ENCODE peak calls at places on chromosome 15, in eight cellular contexts. N is B cell, J is fibroblast of lung, O is Caco-2, X is progenitor cell of endocrine pancreas, K is Calu3, B is endothelial cell, A is WTC11. P is an unnamed sample.

GRCh38 chr15:87401986-87402385 is 854.6 kb downstream of the NTRK3 start:
- DNase-seq in N (no peak), J (no peak), O (no peak), X (no peak), K (no peak), B (no peak), A (peak), P (no peak)

GRCh38 chr15:89780601-89781000 is 4.5 kb downstream of the MESP2 start:
- DNase-seq in N (no peak), J (no peak), O (no peak), X (no peak), K (no peak), B (no peak), A (no peak), P (no peak)

GRCh38 chr15:60026555-60026954 is 22.4 kb downstream of the FOXB1 start:
- DNase-seq in N (no peak), J (peak), O (no peak), X (no peak), K (no peak), B (no peak), A (no peak), P (no peak)

GRCh38 chr15:70410371-70410975 is 312.8 kb upstream of the TLE3 start:
- DNase-seq in N (no peak), J (no peak), O (no peak), X (no peak), K (no peak), B (no peak), A (no peak), P (no peak)

GRCh38 chr15:95425859-95426258 is 904.6 kb upstream of the NR2F2 start:
- DNase-seq in N (no peak), J (no peak), O (no peak), X (no peak), K (no peak), B (no peak), A (no peak), P (no peak)

GRCh38 chr15:65979316-65979715 is 110.0 kb downstream of the RAB11A start:
- DNase-seq in N (no peak), J (peak), O (no peak), X (no peak), K (no peak), B (no peak), A (no peak), P (no peak)

GRCh38 chr15:50149090-50149489 is 30.1 kb upstream of the ATP8B4 start:
- DNase-seq in N (no peak), J (no peak), O (no peak), X (no peak), K (no peak), B (no peak), A (no peak), P (no peak)

GRCh38 chr15:25052191-25052999 is 97.6 kb downstream of the SNRPN start:
- DNase-seq in N (no peak), J (no peak), O (no peak), X (peak), K (no peak), B (no peak), A (no peak), P (peak)

GRCh38 chr15:83605049-83605448 is 48.9 kb upstream of the ADAMTSL3 start:
- DNase-seq in N (no peak), J (no peak), O (no peak), X (no peak), K (no peak), B (no peak), A (no peak), P (no peak)

GRCh38 chr15:100767002-100767825 is 112.4 kb upstream of the ALDH1A3 start:
- DNase-seq in N (no peak), J (no peak), O (peak), X (no peak), K (no peak), B (no peak), A (peak), P (no peak)

GRCh38 chr15:93213281-93213680 is 124.3 kb upstream of the RGMA start:
- DNase-seq in N (no peak), J (no peak), O (no peak), X (no peak), K (no peak), B (no peak), A (no peak), P (no peak)

GRCh38 chr15:101151286-101151685 is 100.6 kb downstream of the CHSY1 start:
- DNase-seq in N (no peak), J (no peak), O (no peak), X (no peak), K (no peak), B (no peak), A (no peak), P (no peak)

GRCh38 chr15:31295660-31296059 is 31.0 kb upstream of the KLF13 start:
- DNase-seq in N (peak), J (no peak), O (peak), X (no peak), K (no peak), B (no peak), A (no peak), P (peak)

GRCh38 chr15:35626984-35627383 is 81.0 kb upstream of the DPH6 start:
- DNase-seq in N (no peak), J (no peak), O (no peak), X (no peak), K (no peak), B (no peak), A (no peak), P (no peak)

GRCh38 chr15:41842229-41842628 is 3.6 kb downstream of the PLA2G4B start:
- DNase-seq in N (no peak), J (no peak), O (no peak), X (no peak), K (no peak), B (no peak), A (no peak), P (no peak)

GRCh38 chr15:66566963-66567531 is 1.2 kb upstream of the LCTL start:
- DNase-seq in N (peak), J (peak), O (peak), X (peak), K (peak), B (peak), A (peak), P (peak)

GRCh38 chr15:74011610-74012009 is 17.1 kb downstream of the PML start:
- DNase-seq in N (no peak), J (peak), O (no peak), X (no peak), K (no peak), B (peak), A (no peak), P (no peak)

GRCh38 chr15:41832875-41833274 is 5.0 kb downstream of the JMJD7 start:
- DNase-seq in N (no peak), J (no peak), O (no peak), X (no peak), K (peak), B (no peak), A (no peak), P (no peak)

GRCh38 chr15:53586815-53587214 is 172.6 kb downstream of the WDR72 start:
- DNase-seq in N (no peak), J (no peak), O (peak), X (peak), K (peak), B (peak), A (peak), P (no peak)

GRCh38 chr15:90482124-90483011 is 47.4 kb upstream of the CRTC3 start:
- DNase-seq in N (no peak), J (peak), O (peak), X (peak), K (peak), B (peak), A (peak), P (no peak)

DNA sequence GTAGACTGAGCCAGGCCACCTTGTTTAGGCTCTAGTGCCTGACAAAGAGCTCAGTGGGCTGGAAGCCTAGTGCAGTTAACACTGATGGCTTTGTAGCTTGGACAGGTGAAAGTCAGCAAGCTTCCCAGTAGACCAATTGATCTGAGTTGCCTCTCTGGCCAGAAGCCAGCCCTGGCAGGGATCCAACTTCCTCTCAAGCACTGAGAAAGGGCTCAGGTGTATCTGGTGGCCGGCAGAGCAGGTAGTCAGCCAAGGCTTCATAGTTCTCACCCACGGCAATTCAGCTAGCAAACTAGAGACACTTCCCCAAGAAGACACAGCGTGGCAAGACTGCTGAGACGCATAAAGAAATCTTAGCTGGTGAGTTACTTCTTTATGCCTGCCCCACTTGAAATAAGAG is 8.3 kb upstream of the CA12 start:
- DNase-seq in N (no peak), J (no peak), O (no peak), X (no peak), K (peak), B (no peak), A (no peak), P (peak)
- TF ChIP-seq CTCF in N (no peak), J (no peak), O (no peak), X (no peak), K (no peak), B (no peak), A (no peak), P (no peak)

GRCh38 chr15:77649019-77649418 is 16.3 kb upstream of the LINGO1 start:
- DNase-seq in N (no peak), J (no peak), O (no peak), X (no peak), K (no peak), B (no peak), A (no peak), P (no peak)

GRCh38 chr15:77647961-77648360 is 15.2 kb upstream of the LINGO1 start:
- DNase-seq in N (no peak), J (no peak), O (no peak), X (no peak), K (no peak), B (no peak), A (no peak), P (no peak)

GRCh38 chr15:77649610-77650009 is 16.9 kb upstream of the LINGO1 start:
- DNase-seq in N (no peak), J (no peak), O (no peak), X (no peak), K (no peak), B (no peak), A (no peak), P (no peak)

GRCh38 chr15:77653832-77654480 is 21.2 kb upstream of the LINGO1 start:
- DNase-seq in N (no peak), J (no peak), O (no peak), X (no peak), K (no peak), B (no peak), A (no peak), P (no peak)

DNA sequence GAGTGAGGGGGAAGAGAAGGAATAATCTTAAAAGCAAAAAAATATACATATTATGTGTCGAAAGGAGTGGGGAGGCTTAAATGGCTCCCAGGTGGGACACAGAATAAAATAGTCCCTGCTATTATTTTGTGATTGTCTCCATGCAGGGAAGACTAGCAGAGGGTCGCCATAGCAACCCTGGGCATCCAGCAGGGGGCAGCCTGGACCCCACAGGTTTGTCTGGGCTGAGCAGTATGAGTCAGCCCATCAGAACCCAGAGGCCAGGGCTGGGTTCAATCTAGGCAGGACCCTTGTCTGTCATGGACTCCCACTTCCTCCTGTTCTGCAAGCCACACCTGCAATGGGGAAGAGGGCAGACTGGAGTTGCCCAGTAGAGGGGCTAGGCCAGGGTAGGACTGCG is 17.6 kb upstream of the LINGO1 start:
- DNase-seq in N (no peak), J (no peak), O (no peak), X (no peak), K (peak), B (peak), A (peak), P (no peak)
- TF ChIP-seq CTCF in N (no peak), J (peak), O (no peak), X (peak), K (no peak), B (peak), A (peak), P (peak)

GRCh38 chr15:57504599-57504940 is 87.1 kb upstream of the MYZAP start:
- DNase-seq in N (no peak), J (no peak), O (no peak), X (no peak), K (peak), B (no peak), A (no peak), P (no peak)

GRCh38 chr15:57505949-57506391 is 85.7 kb upstream of the MYZAP start:
- DNase-seq in N (no peak), J (peak), O (peak), X (peak), K (peak), B (no peak), A (no peak), P (no peak)

GRCh38 chr15:57507111-57507510 is 84.6 kb upstream of the MYZAP start:
- DNase-seq in N (no peak), J (no peak), O (no peak), X (no peak), K (no peak), B (no peak), A (no peak), P (no peak)

GRCh38 chr15:57505056-57505713 is 86.5 kb upstream of the MYZAP start:
- DNase-seq in N (no peak), J (peak), O (no peak), X (no peak), K (peak), B (no peak), A (no peak), P (no peak)

GRCh38 chr15:57506422-57506821 is 85.3 kb upstream of the MYZAP start:
- DNase-seq in N (no peak), J (no peak), O (peak), X (no peak), K (peak), B (no peak), A (peak), P (no peak)
- TF ChIP-seq CTCF in N (no peak), J (no peak), O (peak), X (peak), K (peak), B (no peak), A (no peak), P (no peak)

GRCh38 chr15:97490429-97490828 is 470.1 kb upstream of the ARRDC4 start:
- DNase-seq in N (no peak), J (no peak), O (no peak), X (no peak), K (no peak), B (no peak), A (no peak), P (no peak)
- TF ChIP-seq CTCF in N (no peak), J (no peak), O (no peak), X (no peak), K (no peak), B (no peak), A (no peak), P (no peak)

DNA sequence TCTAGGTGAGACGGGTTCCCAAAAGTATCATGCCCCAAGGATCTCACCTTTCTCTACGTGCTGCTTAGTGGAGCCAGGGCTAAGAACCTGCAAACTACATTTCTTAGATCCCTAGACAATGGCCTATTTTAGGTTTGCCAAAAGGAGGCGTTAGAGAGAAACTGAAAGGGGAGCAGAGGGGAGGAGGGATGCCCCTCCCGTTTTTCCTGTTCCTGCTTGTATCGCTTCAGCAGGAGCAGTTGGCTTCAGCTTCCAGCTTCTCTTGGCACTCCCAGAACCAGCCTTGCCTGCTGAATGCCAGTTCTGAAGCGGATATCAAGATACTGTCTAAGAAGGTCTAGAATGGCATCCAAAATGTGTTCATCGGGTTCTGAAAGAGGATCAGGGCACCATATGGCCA is 58.4 kb upstream of the ABHD17C start:
- DNase-seq in N (no peak), J (no peak), O (no peak), X (no peak), K (no peak), B (no peak), A (peak), P (no peak)
- TF ChIP-seq CTCF in N (no peak), J (no peak), O (no peak), X (no peak), K (no peak), B (no peak), A (no peak), P (no peak)

GRCh38 chr15:63599401-63600000 is 2.3 kb downstream of the FBXL22 start:
- DNase-seq in N (peak), J (peak), O (no peak), X (no peak), K (peak), B (peak), A (peak), P (no peak)
- TF ChIP-seq CTCF in N (peak), J (peak), O (peak), X (peak), K (peak), B (no peak), A (no peak), P (peak)

DNA sequence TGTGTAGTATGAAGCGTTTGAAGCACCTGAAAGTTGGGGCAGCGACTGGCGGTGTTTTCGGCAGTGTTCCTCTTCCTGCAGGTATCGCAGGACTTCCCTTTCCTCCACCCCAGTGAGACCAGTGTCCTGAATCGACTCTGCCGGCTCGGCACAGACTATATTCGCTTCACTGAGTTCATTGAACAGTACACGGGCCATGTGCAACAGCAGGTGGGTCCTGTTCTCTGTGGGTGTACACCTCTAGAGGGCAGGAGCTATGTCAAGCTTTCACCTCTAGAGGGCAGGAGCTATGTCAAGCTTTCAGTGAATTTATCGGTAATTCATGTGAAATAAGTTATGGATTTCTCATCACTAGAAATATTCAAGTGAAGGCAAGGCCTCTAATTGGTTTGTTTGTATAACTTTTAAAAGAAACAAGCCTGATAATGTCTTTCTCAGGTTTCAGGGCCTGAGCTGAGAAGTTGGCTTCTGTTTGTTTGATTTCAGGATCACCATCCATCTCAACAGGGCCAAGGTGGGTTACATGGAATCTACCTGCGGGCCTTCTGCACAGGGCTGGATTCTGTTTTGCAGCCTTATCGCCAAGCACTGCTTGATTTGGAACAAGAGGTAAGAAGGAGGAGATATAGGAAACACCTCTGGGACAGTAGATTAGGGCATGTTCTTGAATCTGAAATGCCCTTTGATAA is 5.3 kb downstream of the TUBGCP4 start:
- DNase-seq in N (peak), J (peak), O (peak), X (peak), K (peak), B (peak), A (peak), P (no peak)
- TF ChIP-seq CTCF in N (peak), J (peak), O (peak), X (peak), K (peak), B (peak), A (peak), P (peak)

DNA sequence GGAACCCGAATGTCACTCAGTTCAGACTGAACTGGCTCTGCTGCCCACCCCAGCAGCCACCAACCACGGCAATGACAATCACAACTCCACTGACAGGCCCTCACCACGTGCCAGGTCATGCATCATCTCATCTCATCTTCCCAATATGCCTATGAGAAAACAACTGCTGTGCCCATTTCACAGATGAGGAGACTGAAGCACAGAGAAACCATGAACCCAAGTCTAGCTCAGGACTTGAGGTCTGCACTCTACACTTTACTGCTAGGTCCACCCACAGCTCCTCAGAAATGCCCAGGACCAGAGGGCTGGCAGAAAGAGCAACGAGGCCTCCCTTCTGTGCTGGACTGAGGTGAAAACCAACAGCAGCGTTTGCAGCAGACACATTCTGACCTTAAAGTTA is 99.2 kb upstream of the LINGO1 start:
- DNase-seq in N (no peak), J (no peak), O (no peak), X (no peak), K (no peak), B (no peak), A (no peak), P (no peak)
- TF ChIP-seq CTCF in N (no peak), J (no peak), O (no peak), X (no peak), K (no peak), B (no peak), A (no peak), P (no peak)

GRCh38 chr15:72344602-72345001 is 24.6 kb upstream of the CELF6 start:
- DNase-seq in N (no peak), J (no peak), O (no peak), X (no peak), K (no peak), B (no peak), A (no peak), P (no peak)

GRCh38 chr15:72341361-72341760 is 21.4 kb upstream of the CELF6 start:
- DNase-seq in N (no peak), J (peak), O (peak), X (no peak), K (peak), B (peak), A (peak), P (no peak)

GRCh38 chr15:72340366-72340765 is 20.4 kb upstream of the CELF6 start:
- DNase-seq in N (no peak), J (peak), O (no peak), X (no peak), K (no peak), B (no peak), A (no peak), P (no peak)

GRCh38 chr15:72339777-72340177 is 19.8 kb upstream of the CELF6 start:
- DNase-seq in N (no peak), J (peak), O (no peak), X (no peak), K (no peak), B (no peak), A (no peak), P (no peak)

DNA sequence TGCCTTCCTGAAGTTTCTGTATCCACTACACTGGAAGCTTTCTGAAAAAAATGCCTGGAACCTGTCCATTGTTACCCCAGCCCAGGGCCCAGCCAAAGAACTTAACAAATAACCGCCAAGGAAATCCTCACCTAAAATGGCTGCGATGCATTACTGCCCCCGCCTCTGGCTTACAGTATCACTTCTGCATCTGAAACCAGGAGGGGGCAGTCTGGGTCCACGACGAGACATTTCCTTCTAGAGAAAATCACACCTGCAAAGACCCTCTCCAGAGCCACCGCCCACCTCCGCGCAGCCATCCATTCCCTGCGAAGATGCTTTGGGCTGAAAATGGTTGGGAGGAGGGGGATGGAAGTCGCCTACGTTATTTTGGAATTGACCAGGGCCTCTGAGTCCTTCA is 22.4 kb upstream of the CELF6 start:
- DNase-seq in N (peak), J (peak), O (peak), X (no peak), K (peak), B (peak), A (peak), P (no peak)
- TF ChIP-seq CTCF in N (peak), J (peak), O (no peak), X (peak), K (peak), B (no peak), A (peak), P (peak)

P was measured in type B pancreatic cell.